ENCODE peak calls at places on chromosome 18, in five cellular contexts. V, W, F, G and N are unnamed samples. For H3K27me3, the result is how much of the 10 kb centered on the place peaks cover.

GRCh38 chr18:8661754-8662573 is 43.4 kb upstream of the MTCL1 start:
- DNase-seq in W (no peak), F (peak), G (no peak), V (peak), N (peak)

GRCh38 chr18:11494093-11494492 is 115.3 kb upstream of the SLC35G4 start:
- DNase-seq in G (no peak), V (peak), F (no peak), W (no peak), N (peak)

GRCh38 chr18:73639788-73640187 is 507.8 kb downstream of the FBXO15 start:
- DNase-seq in F (no peak), W (no peak), V (no peak), G (no peak), N (no peak)

GRCh38 chr18:60870261-60870966 is 462.8 kb upstream of the CDH20 start:
- DNase-seq in V (no peak), F (no peak), W (no peak), G (no peak), N (peak)

GRCh38 chr18:12278153-12278764 is 24.1 kb downstream of the CIDEA start:
- DNase-seq in W (no peak), V (peak), G (no peak), F (peak), N (peak)

GRCh38 chr18:13179566-13180113 is 38.9 kb upstream of the LDLRAD4 start:
- DNase-seq in V (no peak), W (no peak), G (no peak), F (no peak), N (no peak)

GRCh38 chr18:2589345-2590060 is 18.1 kb downstream of the NDC80 start:
- DNase-seq in W (no peak), F (peak), G (no peak), V (no peak), N (peak)

GRCh38 chr18:59573962-59574361 is 123.3 kb downstream of the CCBE1 start:
- DNase-seq in G (no peak), V (no peak), F (no peak), W (no peak), N (no peak)

GRCh38 chr18:8844721-8845148 is 139.4 kb downstream of the MTCL1 start:
- DNase-seq in W (no peak), V (peak), F (peak), G (no peak), N (peak)

GRCh38 chr18:22868831-22869230 is 64.3 kb upstream of the RBBP8 start:
- DNase-seq in V (no peak), W (no peak), F (no peak), G (no peak), N (peak)

GRCh38 chr18:24868760-24869237 is 408.4 kb downstream of the HRH4 start:
- DNase-seq in W (no peak), G (no peak), V (peak), F (peak), N (no peak)

GRCh38 chr18:78521744-78522143 is 457.9 kb upstream of the SALL3 start:
- DNase-seq in V (no peak), F (no peak), G (no peak), W (no peak), N (no peak)

GRCh38 chr18:28175930-28176673 is 828 bp downstream of the CDH2 start:
- DNase-seq in G (no peak), F (peak), W (no peak), V (peak), N (peak)

GRCh38 chr18:75784413-75784812 is 356.9 kb upstream of the SMIM21 start:
- DNase-seq in F (no peak), V (no peak), G (no peak), W (no peak), N (no peak)

GRCh38 chr18:8895987-8896619 is 190.7 kb downstream of the MTCL1 start:
- DNase-seq in F (peak), V (peak), G (no peak), W (no peak), N (peak)

GRCh38 chr18:74826560-74826959 is 228.9 kb downstream of the ZNF407 start:
- DNase-seq in W (no peak), G (no peak), F (no peak), V (peak), N (no peak)

GRCh38 chr18:76053551-76053950 is 441.5 kb downstream of the ZNF516 start:
- DNase-seq in G (no peak), W (no peak), F (no peak), V (no peak), N (no peak)

GRCh38 chr18:60892441-60892840 is 440.8 kb upstream of the CDH20 start:
- DNase-seq in G (no peak), W (no peak), V (no peak), F (peak), N (peak)

DNA sequence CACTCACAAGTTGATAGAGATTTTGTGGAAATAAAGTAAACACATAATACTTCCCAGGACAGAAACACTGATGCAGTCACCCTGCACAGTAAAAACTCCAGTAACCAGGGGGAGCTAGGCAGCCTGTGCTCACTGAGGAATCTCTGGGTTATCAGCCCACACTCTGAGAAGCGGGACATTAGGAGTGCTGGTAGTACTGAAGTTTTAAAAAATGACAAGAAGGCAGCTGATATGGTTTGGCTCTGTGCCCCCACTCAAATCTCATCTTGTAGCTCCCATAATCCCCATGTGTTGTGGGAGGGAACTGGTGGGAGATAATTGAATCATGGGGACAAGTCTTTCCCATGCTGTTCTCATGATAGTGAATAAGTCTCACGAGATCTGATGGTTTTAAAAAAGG is 31.4 kb downstream of the KCTD1 start:
- DNase-seq in W (no peak), G (no peak), F (no peak), V (peak), N (no peak)
- TF ChIP-seq CTCF in W (no peak), G (no peak), F (no peak), V (no peak), N (no peak)

DNA sequence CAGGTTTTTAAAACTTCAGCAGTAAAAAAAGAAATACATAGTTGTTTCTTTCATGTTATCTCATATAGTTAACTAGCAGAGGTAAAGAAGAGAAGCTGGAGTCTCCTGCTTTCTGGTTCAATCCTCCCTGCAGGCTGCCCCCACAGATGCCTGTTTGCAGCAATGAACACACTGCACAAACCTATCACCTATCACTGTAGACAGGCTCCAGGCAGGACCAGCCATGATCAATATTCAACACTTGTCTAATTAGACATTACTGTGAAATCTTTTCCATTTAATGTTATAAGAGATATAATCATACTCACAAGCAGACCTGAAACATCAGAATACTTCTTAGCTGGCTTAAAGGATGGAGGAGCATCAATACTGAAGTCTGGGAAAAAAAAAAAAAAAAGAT is 19.8 kb downstream of the INO80C start:
- DNase-seq in W (no peak), F (no peak), G (no peak), V (no peak), N (no peak)
- H3K27ac ChIP-seq in W (no peak), F (peak), G (no peak), V (no peak), N (peak)

DNA sequence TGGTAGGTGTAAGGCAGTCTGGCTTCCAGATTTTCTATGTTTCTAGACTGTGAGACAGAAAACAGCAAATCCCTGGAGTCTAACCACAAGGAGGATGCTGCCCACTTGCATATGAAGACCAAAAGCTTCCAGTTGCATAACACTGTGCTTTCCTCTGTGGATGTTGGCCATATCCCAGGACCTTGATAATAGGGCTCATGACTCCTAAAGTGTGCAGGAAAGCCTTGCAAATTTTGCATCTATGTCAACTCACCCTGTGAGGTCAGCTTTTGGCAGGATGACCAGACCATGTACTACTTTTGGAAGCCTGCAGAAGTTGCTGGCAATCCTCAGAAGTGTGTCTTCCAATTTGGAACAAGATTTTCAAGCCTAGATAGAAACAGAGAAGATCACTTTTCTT is 85.6 kb upstream of the RAB27B start:
- DNase-seq in V (peak), F (peak), W (no peak), G (no peak), N (peak)
- H3K27me3 ChIP-seq in V (under half), F (under half), W (under half), G (under half), N (under half)

GRCh38 chr18:49201464-49201863 is 250.7 kb upstream of the SMAD7 start:
- DNase-seq in W (no peak), F (no peak), G (no peak), V (no peak), N (no peak)

GRCh38 chr18:49207373-49207772 is 253.1 kb downstream of the DYM start:
- DNase-seq in G (no peak), V (peak), F (peak), W (no peak), N (peak)

GRCh38 chr18:49206717-49207116 is 253.7 kb downstream of the DYM start:
- DNase-seq in F (no peak), V (peak), G (no peak), W (no peak), N (no peak)
- TF ChIP-seq CTCF in F (peak), V (peak), G (no peak), W (no peak), N (peak)

GRCh38 chr18:37282386-37283037 is 283.1 kb downstream of the CELF4 start:
- DNase-seq in V (no peak), W (no peak), F (peak), G (no peak), N (no peak)

GRCh38 chr18:37276111-37276510 is 289.5 kb downstream of the CELF4 start:
- DNase-seq in W (no peak), F (no peak), V (no peak), G (no peak), N (no peak)

GRCh38 chr18:37277753-37278152 is 287.8 kb downstream of the CELF4 start:
- DNase-seq in W (no peak), F (no peak), G (no peak), V (no peak), N (no peak)

GRCh38 chr18:37284260-37284659 is 281.3 kb downstream of the CELF4 start:
- DNase-seq in G (no peak), W (no peak), F (no peak), V (no peak), N (no peak)

GRCh38 chr18:37280701-37281100 is 284.9 kb downstream of the CELF4 start:
- DNase-seq in W (no peak), F (no peak), V (no peak), G (no peak), N (no peak)
- H3K27ac ChIP-seq in W (no peak), F (no peak), V (no peak), G (no peak), N (no peak)

GRCh38 chr18:47780011-47780725 is 150.3 kb downstream of the SMAD2 start:
- DNase-seq in V (no peak), W (no peak), G (no peak), F (no peak), N (no peak)
- H3K27me3 ChIP-seq in V (under half), W (under half), G (under half), F (under half), N (under half)

GRCh38 chr18:49332679-49333078 is 127.8 kb downstream of the DYM start:
- DNase-seq in G (no peak), W (no peak), V (no peak), F (no peak), N (no peak)

GRCh38 chr18:49339146-49339545 is 121.3 kb downstream of the DYM start:
- DNase-seq in G (no peak), F (no peak), V (no peak), W (no peak), N (no peak)

GRCh38 chr18:49340446-49340845 is 120.0 kb downstream of the DYM start:
- DNase-seq in W (no peak), F (peak), G (no peak), V (peak), N (peak)

DNA sequence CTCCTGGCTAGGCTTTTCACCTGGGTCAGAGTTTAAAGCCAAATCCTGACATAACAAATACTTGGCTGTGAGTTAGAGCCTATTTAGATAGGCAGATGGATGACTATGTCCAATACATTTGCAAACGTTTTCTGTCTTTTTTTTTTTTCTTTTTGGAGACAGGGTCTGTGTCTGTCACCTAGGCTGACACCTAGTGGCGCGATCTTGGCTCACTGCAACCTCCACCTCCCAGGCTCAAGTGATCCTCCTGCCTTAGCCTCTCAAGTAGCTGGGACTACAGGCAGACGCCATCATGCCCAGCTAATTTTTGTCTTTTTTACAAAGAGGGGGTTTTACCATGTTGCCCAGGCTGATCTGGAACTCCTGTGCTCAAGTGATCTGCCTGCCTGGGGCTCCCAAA is 124.8 kb downstream of the DYM start:
- DNase-seq in V (no peak), F (no peak), G (peak), W (no peak), N (no peak)
- TF ChIP-seq CTCF in V (no peak), F (peak), G (peak), W (no peak), N (peak)

DNA sequence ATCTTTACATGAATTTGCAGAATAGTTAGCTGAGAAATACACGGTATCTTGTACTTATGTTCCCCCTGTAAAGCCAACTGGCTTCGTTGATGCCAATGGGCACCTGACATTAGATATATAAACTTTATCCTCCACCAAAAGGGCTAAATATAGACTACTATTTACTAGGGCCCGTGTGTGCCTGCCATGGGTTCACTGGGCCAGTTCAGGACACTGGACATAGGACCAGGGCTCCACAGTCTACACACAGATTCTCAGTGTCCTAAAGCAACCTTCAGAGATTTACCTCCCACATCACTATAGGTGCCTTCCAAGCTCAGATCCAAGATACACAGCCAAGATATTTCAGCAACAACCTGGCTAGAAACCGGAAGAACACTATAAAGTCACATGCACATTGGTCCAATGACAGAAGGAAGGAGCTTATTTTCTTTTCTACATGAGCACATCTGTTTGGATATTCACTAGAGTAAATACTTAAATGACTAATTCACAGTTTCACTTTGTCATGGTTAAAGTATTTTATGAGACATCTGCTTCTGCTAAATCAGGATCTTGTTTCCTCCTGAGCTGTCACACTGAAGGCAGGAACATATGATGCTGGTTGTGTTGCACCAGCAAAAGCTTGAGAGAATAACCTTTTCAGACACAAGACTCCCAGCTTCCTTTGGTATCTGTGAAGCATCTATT is 95.1 kb downstream of the MYO5B start:
- DNase-seq in F (peak), G (no peak), W (no peak), V (peak), N (peak)
- H3K27ac ChIP-seq in F (peak), G (no peak), W (no peak), V (no peak), N (peak)

GRCh38 chr18:79952457-79952995 is 1.1 kb upstream of the SLC66A2 start:
- DNase-seq in G (no peak), W (peak), F (no peak), V (no peak), N (no peak)
- H3K27me3 ChIP-seq in G (under half), W (under half), F (under half), V (under half), N (under half)

DNA sequence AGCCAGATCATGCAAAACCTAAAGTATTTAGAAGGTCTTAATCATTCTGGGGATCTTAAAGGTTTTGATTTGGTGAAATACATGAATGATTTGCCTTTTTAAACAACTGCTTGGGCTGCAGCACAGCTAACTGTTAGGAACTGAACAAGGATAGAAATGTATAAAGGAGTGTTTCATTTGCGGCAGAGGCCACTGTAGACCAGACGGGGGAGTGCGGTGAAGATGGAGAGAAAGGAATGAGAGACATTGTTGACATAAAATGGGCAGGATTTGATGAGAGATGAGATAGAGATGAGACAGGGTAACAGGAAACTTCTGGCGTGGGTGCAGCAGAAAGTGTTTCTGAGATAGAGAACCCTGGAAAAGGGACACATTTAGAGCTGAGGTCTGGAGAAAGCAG is 308.1 kb downstream of the TMX3 start:
- DNase-seq in W (no peak), G (no peak), V (no peak), F (peak), N (no peak)
- TF ChIP-seq CTCF in W (no peak), G (no peak), V (no peak), F (peak), N (no peak)